ENCODE peak calls at places on chromosome 3, in four cellular contexts. One of them, this sample, is unnamed.

GRCh38 chr3:113838631-113839209 is at the start of gene GRAMD1C:
- DNase-seq in GM10248: peak; percentile 88
- DNase-seq in CD4-positive, alpha-beta T cell: peak; percentile 76
- DNase-seq in psoas muscle: peak; percentile 86
- DNase-seq in this sample: peak; percentile 72

GRCh38 chr3:182795383-182795782 is 2.1 kb downstream of the ATP11B start:
- DNase-seq in psoas muscle: no peak
- DNase-seq in CD4-positive, alpha-beta T cell: peak; percentile 4
- DNase-seq in GM10248: peak; percentile 43
- DNase-seq in this sample: no peak

GRCh38 chr3:186270711-186271110 is 91.3 kb downstream of the DGKG start:
- DNase-seq in psoas muscle: no peak
- DNase-seq in CD4-positive, alpha-beta T cell: no peak
- DNase-seq in GM10248: no peak
- DNase-seq in this sample: no peak

GRCh38 chr3:11651477-11651876 is 7.8 kb upstream of the VGLL4 start:
- DNase-seq in psoas muscle: no peak
- DNase-seq in GM10248: no peak
- DNase-seq in CD4-positive, alpha-beta T cell: no peak
- DNase-seq in this sample: no peak

GRCh38 chr3:60114191-60114590 is 1064.4 kb upstream of the CFAP20DC start:
- DNase-seq in GM10248: no peak
- DNase-seq in psoas muscle: no peak
- DNase-seq in CD4-positive, alpha-beta T cell: no peak
- DNase-seq in this sample: no peak

GRCh38 chr3:126464997-126465396 is 10.7 kb downstream of the ZXDC start:
- DNase-seq in psoas muscle: no peak
- DNase-seq in CD4-positive, alpha-beta T cell: no peak
- DNase-seq in GM10248: no peak
- DNase-seq in this sample: no peak

GRCh38 chr3:52891615-52892081 is 5.7 kb downstream of the STIMATE start:
- DNase-seq in psoas muscle: no peak
- DNase-seq in CD4-positive, alpha-beta T cell: no peak
- DNase-seq in GM10248: no peak
- DNase-seq in this sample: no peak

GRCh38 chr3:46897031-46897430 is 19.5 kb downstream of the PTH1R start:
- DNase-seq in psoas muscle: peak; percentile 8
- DNase-seq in CD4-positive, alpha-beta T cell: no peak
- DNase-seq in GM10248: no peak
- DNase-seq in this sample: no peak

GRCh38 chr3:51681453-51681852 is 10.4 kb downstream of the TEX264 start:
- DNase-seq in psoas muscle: no peak
- DNase-seq in CD4-positive, alpha-beta T cell: peak; percentile 43
- DNase-seq in GM10248: no peak
- DNase-seq in this sample: no peak

GRCh38 chr3:149657458-149657795 is 398 bp downstream of the WWTR1 start:
- DNase-seq in psoas muscle: peak; percentile 64
- DNase-seq in CD4-positive, alpha-beta T cell: no peak
- DNase-seq in GM10248: no peak
- DNase-seq in this sample: peak; percentile 42
- TF ChIP-seq CTCF in psoas muscle: no peak
- TF ChIP-seq CTCF in CD4-positive, alpha-beta T cell: no peak
- TF ChIP-seq CTCF in GM10248: no peak
- TF ChIP-seq CTCF in this sample: no peak

GRCh38 chr3:141994856-141995255 is 118.4 kb downstream of the ATP1B3 start:
- DNase-seq in psoas muscle: no peak
- DNase-seq in CD4-positive, alpha-beta T cell: no peak
- DNase-seq in GM10248: no peak
- DNase-seq in this sample: no peak

GRCh38 chr3:142003291-142003690 is 126.8 kb downstream of the ATP1B3 start:
- DNase-seq in GM10248: no peak
- DNase-seq in CD4-positive, alpha-beta T cell: no peak
- DNase-seq in psoas muscle: no peak
- DNase-seq in this sample: no peak

GRCh38 chr3:141996437-141996836 is 120.0 kb downstream of the ATP1B3 start:
- DNase-seq in psoas muscle: no peak
- DNase-seq in GM10248: no peak
- DNase-seq in CD4-positive, alpha-beta T cell: no peak
- DNase-seq in this sample: no peak

GRCh38 chr3:142000341-142000870 is 124.0 kb downstream of the ATP1B3 start:
- DNase-seq in CD4-positive, alpha-beta T cell: no peak
- DNase-seq in GM10248: no peak
- DNase-seq in psoas muscle: no peak
- DNase-seq in this sample: no peak

DNA sequence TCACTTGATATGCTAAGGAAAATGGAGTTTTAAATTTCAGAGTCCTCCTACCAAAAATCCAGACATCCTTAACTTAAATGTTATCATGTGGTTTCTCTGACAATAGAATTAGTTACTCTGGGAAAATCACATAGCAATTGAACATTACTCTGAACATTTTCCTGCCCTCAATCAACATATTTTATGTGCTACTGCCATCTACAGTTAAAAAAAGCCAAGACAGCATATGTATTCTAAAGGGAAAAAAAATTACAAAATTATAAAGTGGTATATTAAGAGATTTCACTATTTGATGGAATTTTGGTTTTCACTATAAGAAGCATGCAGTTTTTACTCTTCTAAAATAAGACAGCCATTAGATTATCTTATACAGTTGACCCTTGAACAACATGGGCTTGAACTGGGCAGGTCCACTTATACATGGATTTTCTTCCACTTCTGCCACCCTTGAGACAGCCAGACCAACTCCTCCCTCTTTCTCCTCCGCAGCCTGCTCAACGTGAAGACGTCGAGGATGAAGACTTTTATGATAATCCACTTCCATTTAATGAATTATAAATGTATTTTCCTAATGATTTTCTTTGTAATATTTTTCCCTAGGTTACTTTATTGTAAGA is 122.3 kb downstream of the ATP1B3 start:
- DNase-seq in CD4-positive, alpha-beta T cell: no peak
- DNase-seq in GM10248: no peak
- DNase-seq in psoas muscle: no peak
- DNase-seq in this sample: no peak
- TF ChIP-seq CTCF in CD4-positive, alpha-beta T cell: peak; percentile 3
- TF ChIP-seq CTCF in GM10248: peak; percentile 32
- TF ChIP-seq CTCF in psoas muscle: peak; percentile 28
- TF ChIP-seq CTCF in this sample: peak; percentile 57

GRCh38 chr3:6799264-6799915 is 61.5 kb upstream of the GRM7 start:
- DNase-seq in psoas muscle: no peak
- DNase-seq in GM10248: peak; percentile 9
- DNase-seq in CD4-positive, alpha-beta T cell: no peak
- DNase-seq in this sample: peak; percentile 43
- TF ChIP-seq CTCF in psoas muscle: peak; percentile 44
- TF ChIP-seq CTCF in GM10248: peak; percentile 75
- TF ChIP-seq CTCF in CD4-positive, alpha-beta T cell: peak; percentile 24
- TF ChIP-seq CTCF in this sample: peak; percentile 84

DNA sequence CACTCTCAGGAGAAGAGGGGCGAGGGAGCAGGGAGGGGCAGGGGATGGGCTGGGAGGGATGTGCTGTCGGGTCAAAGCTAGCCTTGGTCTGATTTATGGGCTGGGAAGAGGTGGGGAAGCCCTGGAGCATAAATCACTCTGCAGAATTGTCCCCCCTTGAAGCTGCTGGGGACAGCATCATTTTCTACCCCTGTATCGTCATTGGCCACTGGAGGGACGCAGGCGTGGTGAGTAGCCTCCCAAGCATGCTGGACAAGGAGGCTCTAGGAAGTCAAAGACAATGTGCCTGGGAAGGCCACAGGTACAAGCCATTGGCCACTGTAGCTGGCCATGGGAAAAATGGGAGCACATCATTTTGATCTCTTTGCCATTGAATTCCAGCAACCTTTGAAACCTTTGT is 175.5 kb upstream of the CTDSPL start:
- DNase-seq in GM10248: no peak
- DNase-seq in CD4-positive, alpha-beta T cell: no peak
- DNase-seq in psoas muscle: no peak
- DNase-seq in this sample: no peak
- TF ChIP-seq CTCF in GM10248: no peak
- TF ChIP-seq CTCF in CD4-positive, alpha-beta T cell: no peak
- TF ChIP-seq CTCF in psoas muscle: no peak
- TF ChIP-seq CTCF in this sample: peak; percentile 34

DNA sequence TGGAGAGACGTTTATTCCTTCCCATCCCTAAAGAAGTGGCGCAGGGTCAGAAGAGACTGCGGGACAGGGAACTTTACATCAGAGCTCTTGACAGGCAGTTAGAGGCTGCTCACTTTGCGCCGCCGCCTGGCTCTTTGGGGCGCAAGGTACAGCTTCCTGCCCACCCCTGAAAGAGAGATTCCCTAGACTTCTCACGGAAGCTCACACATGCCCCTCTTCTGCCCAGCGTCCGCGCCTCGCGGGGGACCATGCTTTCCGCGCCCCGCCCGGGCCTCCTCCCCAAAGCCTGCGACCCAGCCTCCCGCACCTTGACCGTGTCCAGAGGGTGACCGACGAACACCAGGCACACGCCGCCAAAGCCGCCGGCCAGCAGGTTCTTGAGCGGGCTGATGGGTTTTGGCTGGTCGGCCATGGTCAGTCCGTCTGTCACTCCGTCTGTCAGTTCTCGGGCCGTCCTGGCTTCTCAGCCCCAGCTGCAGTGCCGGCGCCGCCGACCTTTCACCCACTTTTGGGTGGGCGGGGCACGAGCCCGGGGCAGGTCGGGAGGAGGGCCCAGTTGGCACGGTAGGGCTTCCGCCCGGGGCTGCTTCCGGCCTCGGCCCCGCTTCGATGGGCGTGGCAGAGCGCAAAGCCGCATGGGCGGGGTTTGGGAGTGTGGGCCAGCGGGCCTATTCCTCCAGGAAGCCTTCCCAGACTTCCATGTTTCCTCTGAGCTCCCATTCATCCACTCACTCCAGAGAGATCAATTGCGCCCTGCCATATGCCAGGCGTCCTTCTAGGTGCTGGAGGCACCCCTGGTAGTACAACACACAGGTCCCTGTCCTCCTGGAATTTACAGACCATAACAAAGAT is at the start of gene SLC25A20:
- DNase-seq in psoas muscle: peak; percentile 95
- DNase-seq in CD4-positive, alpha-beta T cell: peak; percentile 88
- DNase-seq in GM10248: peak; percentile 95
- DNase-seq in this sample: peak; percentile 77
- TF ChIP-seq CTCF in psoas muscle: no peak
- TF ChIP-seq CTCF in CD4-positive, alpha-beta T cell: no peak
- TF ChIP-seq CTCF in GM10248: peak; percentile 29
- TF ChIP-seq CTCF in this sample: no peak